ENCODE peak calls at places on chromosomes 4 and X, in four cellular contexts. V is K562, B is HepG2, Z is H1. R is an unnamed sample.

GRCh38 chrX:70432936-70433847 is 10.1 kb downstream of the GDPD2 start:
- DNase-seq in V (no peak), B (no peak), Z (no peak), R (no peak)

GRCh38 chr4:22474636-22475310 is 41.1 kb downstream of the ADGRA3 start:
- DNase-seq in V (no peak), B (peak; percentile 84), Z (no peak), R (no peak)

GRCh38 chrX:18899796-18900380 is 84.0 kb downstream of the PHKA2 start:
- DNase-seq in V (no peak), B (no peak), Z (no peak), R (peak; percentile 15)

GRCh38 chrX:4173743-4174142 is 460.3 kb upstream of the PRKX start:
- DNase-seq in V (no peak), B (no peak), Z (no peak), R (no peak)

GRCh38 chr4:39638358-39639239 is at the start of gene SMIM14:
- DNase-seq in V (peak; percentile 98), B (peak; percentile 96), Z (peak; percentile 93), R (peak; percentile 89)

GRCh38 chr4:4427478-4427870 is 40.6 kb downstream of the NSG1 start:
- DNase-seq in V (no peak), B (no peak), Z (no peak), R (no peak)

GRCh38 chr4:151169223-151169622 is 69.8 kb downstream of the RPS3A start:
- DNase-seq in V (no peak), B (no peak), Z (no peak), R (no peak)

GRCh38 chrX:40021647-40022046 is 76.1 kb downstream of the BCOR start:
- DNase-seq in V (no peak), B (no peak), Z (no peak), R (no peak)

GRCh38 chr4:102601586-102602227 is 100.5 kb downstream of the NFKB1 start:
- DNase-seq in V (no peak), B (no peak), Z (no peak), R (no peak)

GRCh38 chr4:112775801-112776200 is 138.9 kb downstream of the LARP7 start:
- DNase-seq in V (no peak), B (no peak), Z (no peak), R (no peak)

GRCh38 chr4:40210776-40211175 is 13.9 kb downstream of the RHOH start:
- DNase-seq in V (no peak), B (no peak), Z (no peak), R (no peak)

GRCh38 chrX:73127700-73128241 is 48.5 kb upstream of the PABPC1L2A start:
- DNase-seq in V (no peak), B (no peak), Z (peak; percentile 60), R (no peak)

GRCh38 chr4:175905939-175906338 is 93.9 kb upstream of the GPM6A start:
- DNase-seq in V (no peak), B (no peak), Z (no peak), R (no peak)

GRCh38 chr4:157821814-157822213 is 351.0 kb downstream of the GASK1B start:
- DNase-seq in V (no peak), B (no peak), Z (no peak), R (no peak)

GRCh38 chr4:99763635-99764101 is 53.0 kb upstream of the DAPP1 start:
- DNase-seq in V (no peak), B (no peak), Z (no peak), R (peak; percentile 42)

GRCh38 chr4:147975325-147975724 is 243.4 kb downstream of the ARHGAP10 start:
- DNase-seq in V (no peak), B (no peak), Z (no peak), R (no peak)

GRCh38 chr4:38322709-38323108 is 341.3 kb upstream of the KLF3 start:
- DNase-seq in V (peak; percentile 41), B (no peak), Z (no peak), R (no peak)

GRCh38 chrX:110310896-110311295 is 7.0 kb downstream of the AMMECR1 start:
- DNase-seq in V (peak; percentile 15), B (no peak), Z (no peak), R (no peak)

GRCh38 chrX:54029543-54030143 is 14.6 kb downstream of the PHF8 start:
- DNase-seq in V (no peak), B (no peak), Z (no peak), R (no peak)

GRCh38 chrX:10548681-10549080 is 71.7 kb downstream of the MID1 start:
- DNase-seq in V (no peak), B (no peak), Z (no peak), R (no peak)

GRCh38 chrX:46601283-46601682 is 27.7 kb downstream of the CHST7 start:
- DNase-seq in V (no peak), B (no peak), Z (no peak), R (no peak)

GRCh38 chrX:139945075-139945474 is 12.2 kb upstream of the ATP11C start:
- DNase-seq in V (no peak), B (no peak), Z (no peak), R (no peak)

GRCh38 chr4:98558366-98558765 is 100.0 kb downstream of the TSPAN5 start:
- DNase-seq in V (no peak), B (no peak), Z (no peak), R (no peak)

GRCh38 chr4:158020175-158020574 is 152.7 kb downstream of the GASK1B start:
- DNase-seq in V (no peak), B (peak; percentile 92), Z (no peak), R (peak; percentile 10)

GRCh38 chrX:42973321-42973720 is 195.4 kb upstream of the PPP1R2C start:
- DNase-seq in V (no peak), B (no peak), Z (no peak), R (no peak)

GRCh38 chrX:14700982-14701381 is 171.6 kb downstream of the GLRA2 start:
- DNase-seq in V (no peak), B (no peak), Z (no peak), R (no peak)

GRCh38 chr4:177301127-177301639 is 8.5 kb upstream of the NEIL3 start:
- DNase-seq in V (no peak), B (no peak), Z (no peak), R (no peak)

GRCh38 chrX:69238153-69238959 is 73.1 kb upstream of the PJA1 start:
- DNase-seq in V (no peak), B (no peak), Z (no peak), R (no peak)

GRCh38 chr4:169311643-169312365 is 41.0 kb upstream of the SH3RF1 start:
- DNase-seq in V (peak; percentile 33), B (peak; percentile 73), Z (peak; percentile 55), R (peak; percentile 36)
- TF ChIP-seq PHF8 in V (no peak), B (no peak), Z (no peak), R (no peak)

GRCh38 chr4:5918331-5919030 is 25.6 kb upstream of the CRMP1 start:
- DNase-seq in V (no peak), B (no peak), Z (no peak), R (no peak)
- TF ChIP-seq MAFK in V (no peak), B (no peak), Z (no peak), R (no peak)

DNA sequence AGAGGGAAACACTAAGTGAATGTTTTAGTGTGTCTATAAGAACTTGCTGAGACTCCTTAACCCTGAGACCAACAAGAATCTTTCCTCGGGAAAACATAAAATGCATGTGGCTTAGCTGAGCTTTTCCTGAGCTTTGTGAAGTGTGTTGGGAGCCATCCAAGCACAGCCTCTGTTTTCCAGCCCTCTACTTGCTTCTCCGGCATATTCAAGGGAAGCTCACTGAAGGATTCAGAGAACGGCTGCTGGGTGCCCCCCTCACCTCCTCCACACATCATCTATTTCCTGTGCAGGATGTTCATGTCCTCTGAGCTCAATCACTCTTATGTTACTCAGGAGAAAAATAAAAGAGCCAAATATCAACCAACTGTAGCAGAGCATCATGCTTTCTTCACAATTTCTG is 492.1 kb downstream of the IL15 start:
- DNase-seq in V (no peak), B (no peak), Z (no peak), R (no peak)
- TF ChIP-seq PHF8 in V (no peak), B (no peak), Z (no peak), R (no peak)

GRCh38 chr4:53981066-53981465 is 83.3 kb downstream of the CHIC2 start:
- DNase-seq in V (no peak), B (no peak), Z (no peak), R (no peak)

GRCh38 chr4:53986062-53986461 is 78.3 kb downstream of the CHIC2 start:
- DNase-seq in V (no peak), B (no peak), Z (no peak), R (no peak)

DNA sequence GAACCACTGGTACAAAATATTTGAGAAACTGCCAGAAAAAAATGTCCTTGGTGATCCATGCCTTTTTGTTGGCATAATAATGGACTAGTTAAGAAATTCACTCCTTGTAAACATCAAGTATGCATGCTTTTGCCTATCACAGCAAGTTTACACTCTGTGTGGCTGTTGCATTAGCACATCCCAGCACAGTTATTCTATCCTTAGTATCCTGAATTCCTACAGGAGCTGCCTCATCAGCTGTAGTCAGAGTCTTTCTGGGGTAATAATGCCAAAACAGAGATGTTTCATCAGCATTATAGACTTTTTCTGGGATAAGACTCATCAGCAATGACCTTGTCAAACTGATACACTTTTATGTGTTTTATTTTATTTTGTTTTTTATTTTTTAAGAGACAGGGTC is 82.8 kb downstream of the CHIC2 start:
- DNase-seq in V (no peak), B (no peak), Z (no peak), R (no peak)
- TF ChIP-seq MAFK in V (no peak), B (no peak), Z (no peak), R (no peak)

R was measured in A549.